ENCODE peak calls at places on chromosomes 6 and 20, in nine cellular contexts. F, V, T, C, Q, W, X, O and U are unnamed samples.

GRCh38 chr20:56796345-56796744 is 167.2 kb downstream of the TFAP2C start:
- DNase-seq in W (no peak), T (no peak), C (no peak), F (no peak), X (no peak), Q (no peak), V (no peak), O (no peak), U (no peak)

GRCh38 chr6:41185991-41186675 is 14.8 kb downstream of the TREML2 start:
- DNase-seq in T (no peak), F (no peak), O (no peak), C (no peak), W (no peak), Q (no peak), X (no peak), V (no peak), U (no peak)

GRCh38 chr6:137237413-137238170 is 18.4 kb upstream of the IFNGR1 start:
- DNase-seq in W (no peak), F (no peak), O (peak; percentile 39), C (peak; percentile 73), Q (peak; percentile 60), X (peak; percentile 90), V (peak; percentile 62), T (no peak), U (peak; percentile 85)

GRCh38 chr6:42078391-42078790 is 28.1 kb downstream of the TAF8 start:
- DNase-seq in W (no peak), Q (no peak), T (no peak), F (no peak), C (no peak), O (no peak), V (no peak), X (no peak), U (no peak)

GRCh38 chr6:146931214-146931613 is 273.0 kb upstream of the STXBP5 start:
- DNase-seq in Q (peak; percentile 19), V (no peak), T (no peak), O (peak; percentile 21), W (no peak), F (no peak), C (peak; percentile 5), X (no peak), U (no peak)

GRCh38 chr6:160349837-160350236 is 1.7 kb downstream of the SLC22A3 start:
- DNase-seq in F (no peak), X (no peak), O (no peak), T (no peak), V (no peak), W (no peak), Q (no peak), C (no peak), U (no peak)

GRCh38 chr20:34022154-34022842 is 28.6 kb downstream of the RALY start:
- DNase-seq in C (peak; percentile 26), O (peak; percentile 72), W (no peak), T (peak; percentile 10), X (peak; percentile 15), F (peak; percentile 63), Q (peak; percentile 45), V (peak; percentile 12), U (no peak)

GRCh38 chr6:112360498-112360897 is 13.4 kb downstream of the RFPL4B start:
- DNase-seq in V (no peak), F (no peak), O (no peak), T (no peak), Q (peak; percentile 19), C (peak; percentile 48), X (no peak), W (no peak), U (no peak)

GRCh38 chr6:44012078-44012493 is 115.2 kb downstream of the MRPL14 start:
- DNase-seq in V (no peak), X (peak; percentile 98), Q (peak; percentile 97), O (no peak), F (no peak), C (peak; percentile 89), W (no peak), T (no peak), U (peak; percentile 98)

GRCh38 chr20:53866787-53867740 is 203.3 kb downstream of the BCAS1 start:
- DNase-seq in V (no peak), F (peak; percentile 86), W (no peak), C (peak; percentile 32), X (no peak), T (no peak), Q (no peak), O (peak; percentile 82), U (no peak)

GRCh38 chr20:16350465-16350864 is 222.8 kb downstream of the KIF16B start:
- DNase-seq in C (peak; percentile 85), Q (no peak), W (no peak), F (no peak), X (peak; percentile 24), T (no peak), V (no peak), O (no peak), U (peak; percentile 9)

GRCh38 chr6:144353871-144354314 is 68.8 kb downstream of the UTRN start:
- DNase-seq in O (no peak), T (no peak), F (peak; percentile 77), X (no peak), W (no peak), V (no peak), C (no peak), Q (no peak), U (no peak)

GRCh38 chr6:41706876-41707564 is 28.4 kb downstream of the TFEB start:
- DNase-seq in C (peak; percentile 77), T (no peak), X (peak; percentile 43), F (no peak), O (no peak), V (peak; percentile 58), Q (peak; percentile 72), W (no peak), U (no peak)

GRCh38 chr6:13413906-13414555 is 73.4 kb downstream of the GFOD1 start:
- DNase-seq in C (peak; percentile 47), X (no peak), W (no peak), T (no peak), V (no peak), F (no peak), O (no peak), Q (peak; percentile 51), U (no peak)

GRCh38 chr6:17418281-17419188 is 25.1 kb downstream of the CAP2 start:
- DNase-seq in F (no peak), C (peak; percentile 76), T (no peak), X (peak; percentile 6), O (no peak), W (no peak), Q (no peak), V (no peak), U (peak; percentile 73)

GRCh38 chr6:133288662-133289061 is 47.5 kb downstream of the EYA4 start:
- DNase-seq in T (no peak), W (no peak), X (no peak), Q (no peak), F (no peak), C (no peak), O (no peak), V (no peak), U (no peak)

GRCh38 chr6:38099211-38099610 is 279.7 kb downstream of the ZFAND3 start:
- DNase-seq in W (no peak), V (no peak), Q (no peak), F (no peak), O (no peak), C (no peak), X (no peak), T (no peak), U (no peak)

GRCh38 chr6:11403035-11403601 is 134.4 kb upstream of the TMEM170B start:
- DNase-seq in C (no peak), T (no peak), F (no peak), V (no peak), X (no peak), W (no peak), Q (no peak), O (no peak), U (no peak)

GRCh38 chr20:34377072-34377847 is 14.2 kb downstream of the ITCH start:
- DNase-seq in C (no peak), V (no peak), F (peak; percentile 72), Q (no peak), X (no peak), W (no peak), O (no peak), T (no peak), U (no peak)

DNA sequence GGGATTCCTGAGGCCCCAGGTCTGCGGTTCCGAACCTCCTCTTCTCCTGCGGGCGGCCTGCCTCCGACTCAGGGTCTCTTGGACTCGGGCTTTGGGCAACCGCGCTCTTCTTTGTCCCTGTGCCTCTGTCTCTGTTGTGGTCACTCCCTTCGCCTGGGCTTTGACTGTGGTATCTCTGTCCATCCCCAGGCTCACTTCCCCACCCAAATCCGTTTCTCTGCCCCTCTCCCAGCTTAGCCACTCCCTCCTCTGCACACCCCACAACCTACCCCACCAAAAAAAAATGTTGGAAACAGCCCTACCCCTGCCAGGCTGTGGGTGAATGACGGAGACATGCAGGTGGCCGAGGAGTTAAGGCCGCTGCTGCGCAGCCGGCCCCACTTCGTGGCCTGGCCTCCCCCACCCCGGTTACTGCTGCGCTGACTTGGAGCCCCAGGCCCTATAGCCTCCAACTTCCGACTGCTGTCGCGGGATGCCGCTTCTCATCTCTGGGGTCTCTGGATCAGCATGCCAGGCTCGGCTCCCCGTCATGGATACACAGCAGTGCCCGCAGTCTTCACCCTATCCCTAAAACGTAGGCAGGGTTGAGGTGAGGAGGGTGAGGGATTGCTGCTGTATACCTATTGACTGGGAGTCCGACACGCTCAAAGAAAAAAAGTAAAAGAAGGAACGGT is 2.7 kb upstream of the MAFB start:
- DNase-seq in T (no peak), V (no peak), X (no peak), W (no peak), Q (no peak), O (no peak), C (no peak), F (no peak), U (no peak)
- TF ChIP-seq EZH2 in T (no peak), V (no peak), X (no peak), W (no peak), Q (no peak), O (no peak), C (no peak), F (no peak), U (peak; percentile 23)

GRCh38 chr6:72619883-72620696 is 1.8 kb upstream of the KCNQ5 start:
- DNase-seq in O (no peak), V (peak; percentile 34), F (peak; percentile 65), T (no peak), C (peak; percentile 80), Q (no peak), X (no peak), W (no peak), U (peak; percentile 43)
- TF ChIP-seq EZH2 in O (no peak), V (no peak), F (no peak), T (no peak), C (no peak), Q (no peak), X (no peak), W (no peak), U (no peak)

DNA sequence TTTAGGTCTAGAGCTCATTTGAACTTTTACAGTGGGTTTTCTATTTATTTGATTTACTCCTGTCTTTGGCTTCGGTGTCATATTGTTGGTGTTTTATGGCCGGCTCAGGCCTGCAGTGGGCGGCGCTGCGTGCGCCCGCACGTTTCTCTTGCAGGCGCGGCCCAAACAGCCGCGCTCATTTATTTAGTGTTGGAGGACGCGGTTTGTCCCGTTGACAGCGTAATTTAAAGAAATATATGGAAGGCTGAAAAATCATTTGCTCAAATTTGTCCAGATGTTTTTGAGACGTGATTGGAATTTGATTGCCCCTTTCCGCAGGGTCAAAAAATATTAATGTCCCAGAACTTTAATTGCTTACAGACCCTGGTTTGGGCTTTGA is 22.1 kb downstream of the TFAP2B start:
- DNase-seq in X (no peak), W (no peak), V (no peak), C (no peak), T (no peak), F (no peak), O (no peak), Q (no peak), U (no peak)
- TF ChIP-seq EZH2 in X (no peak), W (no peak), V (peak; percentile 78), C (no peak), T (no peak), F (no peak), O (no peak), Q (no peak), U (no peak)

GRCh38 chr6:27288136-27289044 is 23.7 kb downstream of the POM121L2 start:
- DNase-seq in O (no peak), Q (no peak), W (no peak), T (no peak), X (no peak), C (no peak), V (no peak), F (no peak), U (no peak)
- TF ChIP-seq EZH2 in O (peak; percentile 90), Q (peak; percentile 58), W (no peak), T (no peak), X (no peak), C (peak; percentile 86), V (peak; percentile 94), F (no peak), U (peak; percentile 86)